ENCODE peak calls at places on chromosomes 4 and X, in nine cellular contexts. Z, U, A, F, G, E, P, Q and O are unnamed samples.

GRCh38 chr4:138243369-138243768 is 1.2 kb upstream of the SLC7A11 start:
- DNase-seq in Z (no peak), U (no peak), A (no peak), F (no peak), G (no peak), E (no peak), P (no peak), Q (no peak), O (no peak)

GRCh38 chrX:150509703-150510102 is 58.7 kb upstream of the MTM1 start:
- DNase-seq in Z (no peak), U (no peak), A (no peak), F (no peak), G (no peak), E (no peak), P (no peak), Q (no peak), O (no peak)

GRCh38 chrX:107561468-107562215 is 66.7 kb upstream of the PRPS1 start:
- DNase-seq in Z (peak; percentile 35), U (no peak), A (no peak), F (no peak), G (no peak), E (no peak), P (no peak), Q (no peak), O (no peak)

GRCh38 chrX:82721891-82722290 is 786.2 kb upstream of the POU3F4 start:
- DNase-seq in Z (no peak), U (no peak), A (no peak), F (no peak), G (no peak), E (no peak), P (no peak), Q (no peak), O (no peak)

GRCh38 chr4:26431461-26432165 is 58.7 kb downstream of the CCKAR start:
- DNase-seq in Z (peak; percentile 55), U (no peak), A (no peak), F (no peak), G (no peak), E (no peak), P (no peak), Q (no peak), O (no peak)

GRCh38 chr4:127993150-127993549 is 27.9 kb downstream of the ABHD18 start:
- DNase-seq in Z (no peak), U (no peak), A (no peak), F (no peak), G (no peak), E (no peak), P (no peak), Q (no peak), O (no peak)

GRCh38 chrX:135345328-135345645 is 36.0 kb downstream of the ETDC start:
- DNase-seq in Z (peak; percentile 49), U (no peak), A (peak; percentile 5), F (peak; percentile 47), G (peak; percentile 32), E (peak; percentile 38), P (peak; percentile 29), Q (peak; percentile 72), O (peak; percentile 48)

GRCh38 chr4:40316782-40317635 is 18.1 kb upstream of the CHRNA9 start:
- DNase-seq in Z (peak; percentile 91), U (peak; percentile 60), A (no peak), F (peak; percentile 59), G (no peak), E (peak; percentile 65), P (no peak), Q (no peak), O (no peak)

GRCh38 chr4:90951037-90951436 is 823.8 kb downstream of the CCSER1 start:
- DNase-seq in Z (peak; percentile 61), U (no peak), A (peak; percentile 25), F (no peak), G (no peak), E (no peak), P (no peak), Q (no peak), O (no peak)

GRCh38 chrX:13250831-13251612 is 68.8 kb downstream of the ATXN3L start:
- DNase-seq in Z (peak; percentile 94), U (no peak), A (no peak), F (peak; percentile 27), G (peak; percentile 38), E (no peak), P (no peak), Q (no peak), O (no peak)

GRCh38 chr4:73250642-73251041 is 8.0 kb downstream of the ANKRD17 start:
- DNase-seq in Z (no peak), U (no peak), A (no peak), F (no peak), G (no peak), E (no peak), P (no peak), Q (no peak), O (no peak)

GRCh38 chr4:73251384-73251783 is 7.2 kb downstream of the ANKRD17 start:
- DNase-seq in Z (no peak), U (no peak), A (no peak), F (no peak), G (no peak), E (no peak), P (no peak), Q (no peak), O (no peak)

GRCh38 chr4:73248821-73249220 is 9.8 kb downstream of the ANKRD17 start:
- DNase-seq in Z (no peak), U (no peak), A (no peak), F (no peak), G (no peak), E (no peak), P (no peak), Q (no peak), O (no peak)

GRCh38 chr4:73248416-73248815 is 10.2 kb downstream of the ANKRD17 start:
- DNase-seq in Z (no peak), U (no peak), A (no peak), F (no peak), G (no peak), E (no peak), P (no peak), Q (no peak), O (no peak)

GRCh38 chr4:73252001-73252400 is 6.6 kb downstream of the ANKRD17 start:
- DNase-seq in Z (peak; percentile 23), U (no peak), A (no peak), F (no peak), G (no peak), E (no peak), P (no peak), Q (no peak), O (no peak)
- H3K4me1 ChIP-seq in Z (no peaks in the 10 kb centered on the region), U (peaks cover 40% of the 10 kb centered on the region), A (peaks cover 16% of the 10 kb centered on the region), F (no peaks in the 10 kb centered on the region), G (no peaks in the 10 kb centered on the region), E (peaks cover 22% of the 10 kb centered on the region), P (peaks cover 23% of the 10 kb centered on the region), Q (peaks cover 49% of the 10 kb centered on the region), O (peaks cover 33% of the 10 kb centered on the region)

DNA sequence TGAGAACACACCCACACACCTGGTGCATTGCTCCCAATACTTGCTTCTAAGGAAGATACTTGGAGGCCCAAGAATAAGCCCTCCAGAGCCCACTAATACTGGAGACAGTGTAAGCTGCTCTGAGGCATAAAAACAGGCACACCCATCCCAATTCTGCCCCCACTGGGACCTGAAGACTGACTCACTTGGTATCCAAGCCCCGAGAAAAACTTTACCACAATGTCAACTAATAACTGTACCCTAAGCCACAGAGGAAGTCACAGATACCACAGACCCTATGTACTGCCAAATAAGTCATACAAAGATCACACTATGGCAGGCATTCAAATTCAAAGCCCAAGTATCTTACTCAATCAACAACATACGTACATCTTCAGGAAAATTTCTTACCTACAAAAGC is 398.2 kb upstream of the SPANXN1 start:
- DNase-seq in Z (no peak), U (no peak), A (no peak), F (no peak), G (no peak), E (no peak), P (no peak), Q (no peak), O (no peak)
- TF ChIP-seq CTCF in Z (no peak), U (no peak), A (no peak), F (no peak), G (no peak), E (no peak), P (no peak), Q (no peak), O (no peak)

GRCh38 chr4:5753366-5753765 is 42.4 kb downstream of the EVC start:
- DNase-seq in Z (no peak), U (no peak), A (no peak), F (no peak), G (no peak), E (no peak), P (no peak), Q (no peak), O (no peak)

GRCh38 chr4:5751073-5751917 is 40.3 kb downstream of the EVC start:
- DNase-seq in Z (peak; percentile 81), U (no peak), A (no peak), F (no peak), G (no peak), E (no peak), P (no peak), Q (no peak), O (no peak)

GRCh38 chr4:5752803-5753184 is 41.8 kb downstream of the EVC start:
- DNase-seq in Z (no peak), U (peak; percentile 68), A (no peak), F (no peak), G (no peak), E (no peak), P (no peak), Q (no peak), O (no peak)

GRCh38 chr4:5753766-5754528 is 42.9 kb downstream of the EVC start:
- DNase-seq in Z (peak; percentile 97), U (no peak), A (peak; percentile 43), F (peak; percentile 43), G (no peak), E (no peak), P (no peak), Q (no peak), O (no peak)

DNA sequence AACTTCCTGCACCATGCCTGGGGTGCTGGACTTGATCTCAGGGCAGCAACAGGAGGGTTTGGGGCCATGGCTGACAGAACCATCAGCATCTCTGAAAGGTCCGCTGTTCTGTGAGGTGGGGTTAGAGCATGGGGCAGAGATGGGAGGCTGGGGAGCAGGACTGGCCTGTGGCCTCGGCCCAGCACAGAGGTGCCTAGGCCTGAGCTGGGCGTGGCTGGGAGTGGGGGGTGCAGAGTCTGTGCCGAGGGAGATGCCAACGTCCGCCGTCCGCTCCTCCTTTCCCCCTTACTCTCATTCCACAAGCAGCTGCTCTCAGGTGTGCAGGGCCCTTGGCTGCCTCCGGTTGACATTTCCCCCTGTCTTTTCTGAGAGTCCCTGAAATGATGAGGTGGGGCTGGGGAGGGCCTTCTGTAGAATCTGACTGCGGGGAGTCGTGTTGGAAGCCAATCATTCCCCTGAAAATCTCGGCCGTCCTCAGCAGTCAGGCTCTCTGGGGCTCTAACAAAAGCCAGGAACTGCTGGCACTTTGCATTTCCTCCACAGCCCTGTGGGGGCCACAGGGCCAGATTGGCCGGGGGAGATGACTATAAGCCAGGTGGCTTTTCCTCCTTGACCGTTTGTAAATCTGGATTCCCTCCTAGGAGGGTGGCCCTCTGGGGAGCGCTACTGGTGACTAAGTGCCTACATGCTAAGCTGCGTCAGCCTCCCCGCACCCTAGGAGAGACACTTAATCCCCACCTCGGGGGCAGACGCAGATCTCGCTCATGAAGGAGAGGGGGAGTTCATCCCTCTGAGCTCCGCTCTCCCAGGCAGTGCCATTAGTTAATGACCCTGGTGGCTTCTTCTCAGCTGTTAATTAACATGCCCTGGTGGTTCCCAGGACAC is 41.2 kb downstream of the EVC start:
- DNase-seq in Z (peak; percentile 90), U (no peak), A (no peak), F (no peak), G (no peak), E (no peak), P (no peak), Q (no peak), O (no peak)
- H3K4me1 ChIP-seq in Z (peaks cover 47% of the 10 kb centered on the region), U (no peaks in the 10 kb centered on the region), A (peaks cover 17% of the 10 kb centered on the region), F (no peaks in the 10 kb centered on the region), G (no peaks in the 10 kb centered on the region), E (no peaks in the 10 kb centered on the region), P (peaks cover 11% of the 10 kb centered on the region), Q (no peaks in the 10 kb centered on the region), O (peaks cover 6% of the 10 kb centered on the region)

GRCh38 chr4:95156452-95156765 is 392.4 kb downstream of the UNC5C start:
- DNase-seq in Z (no peak), U (no peak), A (no peak), F (no peak), G (no peak), E (no peak), P (no peak), Q (no peak), O (no peak)
- TF ChIP-seq CTCF in Z (no peak), U (peak; percentile 3), A (no peak), F (no peak), G (no peak), E (no peak), P (no peak), Q (no peak), O (no peak)